ENCODE peak calls at places on chromosome 5, in five cellular contexts. One of them, this sample, is unnamed.
A peak's percentile ranks its signal among the peaks of the same experiment; 100 is the strongest.

GRCh38 chr5:159128070-159128507 is 28.4 kb upstream of the EBF1 start:
- DNase-seq in body of pancreas: no peak
- DNase-seq in DND-41: no peak
- DNase-seq in sigmoid colon: no peak
- DNase-seq in prostate gland: no peak
- DNase-seq in this sample: no peak

GRCh38 chr5:181028032-181028819 is 11.8 kb upstream of the BTNL9 start:
- DNase-seq in DND-41: no peak
- DNase-seq in prostate gland: no peak
- DNase-seq in body of pancreas: peak; percentile 34
- DNase-seq in sigmoid colon: no peak
- DNase-seq in this sample: no peak

GRCh38 chr5:160486573-160486972 is 64.9 kb downstream of the PTTG1 start:
- DNase-seq in body of pancreas: no peak
- DNase-seq in sigmoid colon: no peak
- DNase-seq in prostate gland: no peak
- DNase-seq in DND-41: no peak
- DNase-seq in this sample: no peak

GRCh38 chr5:127041571-127041970 is 11.2 kb upstream of the MARCHF3 start:
- DNase-seq in body of pancreas: no peak
- DNase-seq in prostate gland: no peak
- DNase-seq in DND-41: no peak
- DNase-seq in sigmoid colon: no peak
- DNase-seq in this sample: no peak

GRCh38 chr5:33370135-33370472 is 70.7 kb upstream of the TARS1 start:
- DNase-seq in DND-41: no peak
- DNase-seq in body of pancreas: no peak
- DNase-seq in prostate gland: no peak
- DNase-seq in sigmoid colon: peak; percentile 71
- DNase-seq in this sample: no peak

GRCh38 chr5:173242079-173242478 is 7.1 kb upstream of the NKX2-5 start:
- DNase-seq in prostate gland: no peak
- DNase-seq in body of pancreas: no peak
- DNase-seq in DND-41: no peak
- DNase-seq in sigmoid colon: no peak
- DNase-seq in this sample: no peak

GRCh38 chr5:92674322-92674721 is 906.7 kb downstream of the NR2F1-AS1 start:
- DNase-seq in DND-41: no peak
- DNase-seq in sigmoid colon: no peak
- DNase-seq in body of pancreas: no peak
- DNase-seq in prostate gland: no peak
- DNase-seq in this sample: no peak

GRCh38 chr5:133904641-133905040 is 63.8 kb downstream of the C5orf15 start:
- DNase-seq in sigmoid colon: no peak
- DNase-seq in prostate gland: no peak
- DNase-seq in body of pancreas: no peak
- DNase-seq in DND-41: no peak
- DNase-seq in this sample: no peak

GRCh38 chr5:113212244-113212920 is 222.4 kb downstream of the TSSK1B start:
- DNase-seq in DND-41: peak; percentile 7
- DNase-seq in body of pancreas: no peak
- DNase-seq in prostate gland: no peak
- DNase-seq in sigmoid colon: no peak
- DNase-seq in this sample: no peak

GRCh38 chr5:140292212-140293040 is 10.5 kb downstream of the PFDN1 start:
- DNase-seq in prostate gland: no peak
- DNase-seq in sigmoid colon: no peak
- DNase-seq in DND-41: no peak
- DNase-seq in body of pancreas: no peak
- DNase-seq in this sample: no peak

GRCh38 chr5:72363146-72363802 is 43.1 kb downstream of the PTCD2 start:
- DNase-seq in DND-41: no peak
- DNase-seq in prostate gland: no peak
- DNase-seq in sigmoid colon: no peak
- DNase-seq in body of pancreas: no peak
- DNase-seq in this sample: no peak

GRCh38 chr5:149389552-149390495 is 10.7 kb upstream of the IL17B start:
- DNase-seq in DND-41: no peak
- DNase-seq in sigmoid colon: peak; percentile 91
- DNase-seq in prostate gland: no peak
- DNase-seq in body of pancreas: no peak
- DNase-seq in this sample: no peak

GRCh38 chr5:90967443-90967842 is 408.8 kb downstream of the ADGRV1 start:
- DNase-seq in DND-41: no peak
- DNase-seq in prostate gland: no peak
- DNase-seq in body of pancreas: no peak
- DNase-seq in sigmoid colon: no peak
- DNase-seq in this sample: no peak

GRCh38 chr5:23506329-23507236 is 826 bp upstream of the PRDM9 start:
- DNase-seq in body of pancreas: no peak
- DNase-seq in DND-41: no peak
- DNase-seq in sigmoid colon: no peak
- DNase-seq in prostate gland: no peak
- DNase-seq in this sample: no peak

GRCh38 chr5:14440598-14441401 is 140.8 kb upstream of the OTULINL start:
- DNase-seq in sigmoid colon: peak; percentile 85
- DNase-seq in body of pancreas: no peak
- DNase-seq in prostate gland: no peak
- DNase-seq in DND-41: no peak
- DNase-seq in this sample: no peak

GRCh38 chr5:33734541-33734940 is 157.2 kb downstream of the ADAMTS12 start:
- DNase-seq in DND-41: no peak
- DNase-seq in body of pancreas: no peak
- DNase-seq in prostate gland: no peak
- DNase-seq in sigmoid colon: no peak
- DNase-seq in this sample: no peak

GRCh38 chr5:132378580-132378979 is 9.1 kb downstream of the SLC22A5 start:
- DNase-seq in body of pancreas: no peak
- DNase-seq in sigmoid colon: no peak
- DNase-seq in DND-41: no peak
- DNase-seq in prostate gland: no peak
- DNase-seq in this sample: no peak

GRCh38 chr5:137316346-137316736 is 182.8 kb downstream of the SPOCK1 start:
- DNase-seq in prostate gland: no peak
- DNase-seq in DND-41: no peak
- DNase-seq in body of pancreas: no peak
- DNase-seq in sigmoid colon: no peak
- DNase-seq in this sample: no peak

GRCh38 chr5:131795879-131796792 is 681 bp downstream of the FNIP1 start:
- DNase-seq in sigmoid colon: peak; percentile 91
- DNase-seq in prostate gland: peak; percentile 52
- DNase-seq in body of pancreas: peak; percentile 75
- DNase-seq in DND-41: no peak
- DNase-seq in this sample: no peak

GRCh38 chr5:113060410-113061025 is 83.9 kb downstream of the DCP2 start:
- DNase-seq in DND-41: no peak
- DNase-seq in prostate gland: no peak
- DNase-seq in body of pancreas: no peak
- DNase-seq in sigmoid colon: no peak
- DNase-seq in this sample: no peak

GRCh38 chr5:78530342-78531096 is 118.1 kb downstream of the LHFPL2 start:
- DNase-seq in prostate gland: no peak
- DNase-seq in body of pancreas: no peak
- DNase-seq in sigmoid colon: no peak
- DNase-seq in DND-41: no peak
- DNase-seq in this sample: no peak

GRCh38 chr5:130166839-130167490 is 262.7 kb downstream of the CHSY3 start:
- DNase-seq in sigmoid colon: no peak
- DNase-seq in body of pancreas: no peak
- DNase-seq in DND-41: no peak
- DNase-seq in prostate gland: no peak
- DNase-seq in this sample: no peak

GRCh38 chr5:145829708-145830361 is 5.3 kb downstream of the PRELID2 start:
- DNase-seq in DND-41: no peak
- DNase-seq in sigmoid colon: no peak
- DNase-seq in prostate gland: no peak
- DNase-seq in body of pancreas: peak; percentile 39
- DNase-seq in this sample: no peak

GRCh38 chr5:159833846-159834245 is 82.4 kb upstream of the ADRA1B start:
- DNase-seq in DND-41: peak; percentile 23
- DNase-seq in sigmoid colon: no peak
- DNase-seq in body of pancreas: no peak
- DNase-seq in prostate gland: no peak
- DNase-seq in this sample: no peak

GRCh38 chr5:159316519-159317383 is 13.5 kb downstream of the IL12B start:
- DNase-seq in DND-41: peak; percentile 50
- DNase-seq in sigmoid colon: no peak
- DNase-seq in body of pancreas: peak; percentile 27
- DNase-seq in prostate gland: peak; percentile 21
- DNase-seq in this sample: no peak

GRCh38 chr5:60842859-60843692 is 993 bp downstream of the ELOVL7 start:
- DNase-seq in sigmoid colon: no peak
- DNase-seq in DND-41: no peak
- DNase-seq in body of pancreas: peak; percentile 31
- DNase-seq in prostate gland: peak; percentile 51
- DNase-seq in this sample: no peak

GRCh38 chr5:131530706-131531331 is 104.2 kb downstream of the RAPGEF6 start:
- DNase-seq in body of pancreas: no peak
- DNase-seq in prostate gland: no peak
- DNase-seq in DND-41: no peak
- DNase-seq in sigmoid colon: no peak
- DNase-seq in this sample: no peak

GRCh38 chr5:181187500-181188213 is 17.3 kb downstream of the TRIM7 start:
- DNase-seq in sigmoid colon: peak; percentile 91
- DNase-seq in body of pancreas: peak; percentile 80
- DNase-seq in DND-41: peak; percentile 41
- DNase-seq in prostate gland: peak; percentile 74
- DNase-seq in this sample: no peak

GRCh38 chr5:138159666-138160065 is 18.8 kb downstream of the BRD8 start:
- DNase-seq in DND-41: no peak
- DNase-seq in body of pancreas: no peak
- DNase-seq in sigmoid colon: no peak
- DNase-seq in prostate gland: no peak
- DNase-seq in this sample: no peak

GRCh38 chr5:8683528-8683927 is 814.6 kb downstream of the MTRR start:
- DNase-seq in sigmoid colon: no peak
- DNase-seq in DND-41: peak; percentile 74
- DNase-seq in prostate gland: no peak
- DNase-seq in body of pancreas: no peak
- DNase-seq in this sample: no peak

GRCh38 chr5:75460947-75461346 is 50.5 kb downstream of the CERT1 start:
- DNase-seq in body of pancreas: no peak
- DNase-seq in sigmoid colon: no peak
- DNase-seq in DND-41: no peak
- DNase-seq in prostate gland: no peak
- DNase-seq in this sample: no peak

GRCh38 chr5:146475906-146476305 is 28.8 kb downstream of the TCERG1 start:
- DNase-seq in prostate gland: no peak
- DNase-seq in body of pancreas: no peak
- DNase-seq in sigmoid colon: no peak
- DNase-seq in DND-41: no peak
- DNase-seq in this sample: no peak

GRCh38 chr5:160903076-160903475 is 51.1 kb upstream of the ATP10B start:
- DNase-seq in prostate gland: no peak
- DNase-seq in sigmoid colon: no peak
- DNase-seq in DND-41: no peak
- DNase-seq in body of pancreas: no peak
- DNase-seq in this sample: no peak

GRCh38 chr5:55146543-55147151 is 13.3 kb upstream of the GPX8 start:
- DNase-seq in DND-41: peak; percentile 86
- DNase-seq in body of pancreas: peak; percentile 82
- DNase-seq in sigmoid colon: peak; percentile 79
- DNase-seq in prostate gland: peak; percentile 83
- DNase-seq in this sample: no peak
- TF ChIP-seq CTCF in DND-41: peak; percentile 98
- TF ChIP-seq CTCF in body of pancreas: peak; percentile 79
- TF ChIP-seq CTCF in sigmoid colon: peak; percentile 92
- TF ChIP-seq CTCF in prostate gland: peak; percentile 81
- TF ChIP-seq CTCF in this sample: peak; percentile 99

GRCh38 chr5:68245325-68245724 is 29.8 kb downstream of the PIK3R1 start:
- DNase-seq in prostate gland: no peak
- DNase-seq in sigmoid colon: no peak
- DNase-seq in body of pancreas: no peak
- DNase-seq in DND-41: no peak
- DNase-seq in this sample: no peak

GRCh38 chr5:68249520-68249919 is 34.0 kb downstream of the PIK3R1 start:
- DNase-seq in sigmoid colon: no peak
- DNase-seq in DND-41: no peak
- DNase-seq in body of pancreas: no peak
- DNase-seq in prostate gland: no peak
- DNase-seq in this sample: no peak

GRCh38 chr5:68247627-68248026 is 32.1 kb downstream of the PIK3R1 start:
- DNase-seq in body of pancreas: no peak
- DNase-seq in prostate gland: no peak
- DNase-seq in sigmoid colon: no peak
- DNase-seq in DND-41: no peak
- DNase-seq in this sample: no peak

GRCh38 chr5:68248896-68249295 is 33.3 kb downstream of the PIK3R1 start:
- DNase-seq in body of pancreas: no peak
- DNase-seq in DND-41: no peak
- DNase-seq in sigmoid colon: no peak
- DNase-seq in prostate gland: no peak
- DNase-seq in this sample: no peak

DNA sequence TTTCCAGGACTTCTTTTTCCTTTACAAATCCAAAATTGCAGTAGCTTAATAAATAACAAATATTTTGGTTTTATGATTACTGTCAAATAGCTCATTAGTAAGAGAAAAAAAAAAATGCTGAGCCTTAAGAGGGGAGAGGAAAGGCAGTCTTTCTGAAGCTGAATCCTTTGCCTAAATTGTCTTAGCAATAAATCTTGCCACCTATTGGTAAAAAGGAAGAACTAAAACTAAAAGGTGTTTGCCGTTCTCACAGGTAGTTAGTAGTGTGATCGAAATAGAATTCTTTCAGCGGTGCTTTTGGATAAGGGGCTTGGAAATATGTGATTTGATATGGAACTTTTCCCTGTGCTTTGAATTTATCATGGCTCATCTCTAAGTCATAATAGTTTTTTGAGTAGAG is 31.2 kb downstream of the PIK3R1 start:
- DNase-seq in prostate gland: no peak
- DNase-seq in DND-41: no peak
- DNase-seq in sigmoid colon: no peak
- DNase-seq in body of pancreas: no peak
- DNase-seq in this sample: no peak
- TF ChIP-seq CTCF in prostate gland: peak; percentile 30
- TF ChIP-seq CTCF in DND-41: peak; percentile 43
- TF ChIP-seq CTCF in sigmoid colon: no peak
- TF ChIP-seq CTCF in body of pancreas: peak; percentile 34
- TF ChIP-seq CTCF in this sample: peak; percentile 71

DNA sequence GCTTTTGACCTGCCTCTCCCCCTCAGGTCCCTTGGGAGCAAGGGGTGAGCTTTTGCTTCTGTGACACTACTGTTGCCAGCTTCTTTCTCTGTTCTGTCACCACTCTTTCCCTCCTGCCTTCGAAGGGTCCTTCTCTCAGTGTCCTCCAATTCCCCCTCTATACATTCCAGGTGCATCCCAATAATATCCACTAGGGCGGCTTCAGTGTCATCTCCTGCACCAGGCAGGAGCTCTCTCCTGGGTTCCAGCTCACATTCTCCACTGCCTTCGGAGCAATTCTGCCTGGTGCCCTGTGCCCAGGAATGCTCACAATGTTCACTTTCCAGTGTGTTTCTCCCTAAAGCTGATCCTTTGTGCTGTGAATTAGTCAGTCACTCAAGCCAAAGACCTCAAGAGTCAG is 83.9 kb upstream of the CXCL14 start:
- DNase-seq in prostate gland: no peak
- DNase-seq in body of pancreas: no peak
- DNase-seq in DND-41: no peak
- DNase-seq in sigmoid colon: no peak
- DNase-seq in this sample: no peak
- TF ChIP-seq CTCF in prostate gland: no peak
- TF ChIP-seq CTCF in body of pancreas: no peak
- TF ChIP-seq CTCF in DND-41: no peak
- TF ChIP-seq CTCF in sigmoid colon: no peak
- TF ChIP-seq CTCF in this sample: no peak

GRCh38 chr5:175717837-175718236 is 60.0 kb downstream of the HRH2 start:
- DNase-seq in body of pancreas: no peak
- DNase-seq in prostate gland: no peak
- DNase-seq in sigmoid colon: no peak
- DNase-seq in DND-41: no peak
- DNase-seq in this sample: no peak
- TF ChIP-seq CTCF in body of pancreas: no peak
- TF ChIP-seq CTCF in prostate gland: no peak
- TF ChIP-seq CTCF in sigmoid colon: no peak
- TF ChIP-seq CTCF in DND-41: no peak
- TF ChIP-seq CTCF in this sample: no peak

This sample was measured in chondrocyte.